ENCODE peak calls at places on chromosome 18, in seven cellular contexts. F, S, Z, N, J, Y and X are unnamed samples.

GRCh38 chr18:35407871-35408481 is 30.8 kb upstream of the ZNF396 start:
- DNase-seq in Y (peak; percentile 64), J (peak; percentile 81), F (peak; percentile 13), Z (peak; percentile 76), N (peak; percentile 80), S (peak; percentile 63), X (peak; percentile 64)

GRCh38 chr18:24544141-24544498 is 83.7 kb downstream of the HRH4 start:
- DNase-seq in N (peak; percentile 5), Z (peak; percentile 36), F (no peak), Y (no peak), S (peak; percentile 19), J (peak; percentile 27), X (peak; percentile 17)

GRCh38 chr18:67589325-67589724 is 72.8 kb upstream of the DSEL start:
- DNase-seq in S (no peak), Y (no peak), J (no peak), F (no peak), N (no peak), Z (no peak), X (no peak)

GRCh38 chr18:23982154-23983071 is 32.1 kb upstream of the TTC39C start:
- DNase-seq in F (no peak), N (peak; percentile 81), Y (no peak), Z (peak; percentile 82), J (peak; percentile 63), S (peak; percentile 33), X (no peak)

GRCh38 chr18:9694952-9695495 is 13.1 kb upstream of the RAB31 start:
- DNase-seq in S (no peak), Z (no peak), N (no peak), F (no peak), J (no peak), Y (no peak), X (no peak)

GRCh38 chr18:38851526-38851925 is 1285.9 kb upstream of the CELF4 start:
- DNase-seq in J (no peak), Y (no peak), Z (no peak), S (no peak), F (no peak), N (no peak), X (no peak)

GRCh38 chr18:44411277-44411900 is 269.3 kb upstream of the SETBP1 start:
- DNase-seq in S (no peak), Y (no peak), F (no peak), Z (peak; percentile 38), J (no peak), N (no peak), X (no peak)

GRCh38 chr18:80247403-80247916 is at the start of gene PARD6G:
- DNase-seq in N (peak; percentile 56), Y (peak; percentile 77), F (peak; percentile 52), S (peak; percentile 45), J (peak; percentile 71), Z (peak; percentile 47), X (peak; percentile 97)

GRCh38 chr18:59426855-59427254 is 67.8 kb upstream of the LMAN1 start:
- DNase-seq in J (no peak), F (no peak), S (no peak), Z (no peak), N (no peak), Y (no peak), X (no peak)

GRCh38 chr18:25661836-25662235 is 309.9 kb upstream of the ZNF521 start:
- DNase-seq in J (peak; percentile 61), F (no peak), N (no peak), S (no peak), Z (no peak), Y (no peak), X (no peak)

GRCh38 chr18:62807406-62807805 is 92.1 kb downstream of the PHLPP1 start:
- DNase-seq in Z (no peak), F (no peak), Y (no peak), J (peak; percentile 36), S (no peak), N (no peak), X (no peak)

GRCh38 chr18:10101293-10101701 is 187.5 kb downstream of the VAPA start:
- DNase-seq in J (no peak), Y (no peak), N (peak; percentile 46), Z (peak; percentile 41), F (no peak), S (no peak), X (peak; percentile 71)

GRCh38 chr18:8329186-8329771 is 280.0 kb upstream of the RAB12 start:
- DNase-seq in S (peak; percentile 50), J (peak; percentile 69), Y (no peak), N (peak; percentile 67), Z (peak; percentile 74), F (no peak), X (no peak)

DNA sequence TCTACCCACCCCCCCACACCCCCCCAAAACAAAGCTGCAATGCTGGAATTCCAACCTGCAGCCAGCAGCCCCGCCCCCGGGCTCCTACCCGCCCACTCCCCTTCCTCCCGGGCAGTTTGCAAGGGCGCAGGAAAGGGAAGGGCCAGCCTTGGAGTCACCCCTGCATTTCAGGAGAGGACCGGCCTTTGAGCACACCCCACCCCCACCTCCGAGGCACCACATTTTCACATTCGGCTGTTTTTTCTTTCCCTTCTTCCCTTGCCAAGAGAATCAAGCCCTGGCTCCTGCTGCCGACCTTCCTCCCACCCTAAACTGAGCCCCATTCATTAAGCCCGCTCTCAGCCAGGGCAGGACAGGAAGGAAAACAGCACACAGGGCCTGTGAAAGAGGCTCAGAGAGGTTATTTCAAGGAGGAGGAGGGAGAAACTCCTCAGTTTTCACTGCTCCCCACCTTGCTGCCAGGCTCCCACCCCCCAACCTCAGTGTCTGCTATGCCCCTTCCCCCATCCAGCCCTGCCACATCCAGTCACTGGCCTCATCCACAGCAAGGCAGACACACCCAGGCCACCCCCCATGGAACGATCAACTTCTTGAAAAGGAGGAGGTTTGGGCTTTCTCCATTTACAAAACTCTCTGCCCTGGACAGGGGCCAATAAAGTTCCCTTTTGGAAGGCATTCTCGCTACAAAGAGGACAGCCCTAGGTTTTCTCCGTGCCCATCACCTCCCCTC is 11.2 kb downstream of the SMAD7 start:
- DNase-seq in Z (no peak), F (no peak), J (peak; percentile 51), S (no peak), N (peak; percentile 48), Y (no peak), X (peak; percentile 86)
- H3K4me3 ChIP-seq in Z (peak overlapping the region; percentile 3), F (no peak overlapping the region), J (peak overlapping the region; percentile 27), S (peak overlapping the region; percentile 80), N (no peak overlapping the region), Y (no peak overlapping the region), X (no peak overlapping the region)

GRCh38 chr18:33851546-33852078 is 273.6 kb downstream of the ASXL3 start:
- DNase-seq in N (no peak), Z (no peak), J (no peak), S (no peak), Y (no peak), F (no peak), X (no peak)
- H3K4me3 ChIP-seq in N (no peak overlapping the region), Z (no peak overlapping the region), J (no peak overlapping the region), S (no peak overlapping the region), Y (no peak overlapping the region), F (no peak overlapping the region), X (no peak overlapping the region)

DNA sequence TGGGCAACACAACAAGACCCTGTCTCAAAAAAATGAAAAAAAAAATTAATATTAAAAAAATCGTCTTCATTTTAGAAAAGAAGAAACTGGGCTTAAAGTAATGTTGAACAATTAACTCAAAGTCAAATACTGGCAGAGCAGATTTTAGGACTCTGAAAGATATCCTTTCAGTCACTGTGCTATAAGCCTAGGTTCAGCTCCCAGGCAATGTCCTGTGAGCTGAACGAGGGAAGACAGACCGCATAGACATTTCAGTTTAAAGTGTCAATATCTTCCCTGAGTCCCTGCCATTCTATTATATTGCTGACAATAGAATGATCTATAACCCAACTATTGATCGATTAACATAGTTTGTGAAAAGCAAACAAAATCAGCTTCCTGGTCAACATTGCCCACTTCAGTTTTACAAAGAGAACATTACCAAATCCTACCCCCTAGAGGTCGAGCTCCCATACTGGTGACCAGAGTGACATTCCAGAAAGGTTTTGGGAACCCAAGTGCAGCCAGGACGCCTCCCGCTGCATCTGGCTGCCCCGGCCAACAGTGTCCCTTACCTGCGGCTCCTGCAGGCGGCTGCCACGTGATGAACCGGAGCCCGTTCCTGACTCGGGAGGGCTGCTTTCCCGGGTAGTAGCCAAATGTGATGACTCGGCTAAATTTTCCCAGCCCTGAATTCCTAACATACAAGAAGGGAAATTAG is 639 bp downstream of the MRO start:
- DNase-seq in F (no peak), Z (peak; percentile 11), S (peak; percentile 19), Y (peak; percentile 30), J (peak; percentile 7), N (peak; percentile 13), X (peak; percentile 82)
- H3K4me3 ChIP-seq in F (peak overlapping the region; percentile 27), Z (peak overlapping the region; percentile 2), S (peak overlapping the region; percentile 47), Y (no peak overlapping the region), J (peak overlapping the region; percentile 29), N (peak overlapping the region; percentile 34), X (peak overlapping the region; percentile 22)

GRCh38 chr18:22197668-22198067 is 28.3 kb downstream of the GATA6 start:
- DNase-seq in J (no peak), N (no peak), S (no peak), F (no peak), Y (no peak), Z (no peak), X (no peak)
- H3K4me3 ChIP-seq in J (no peak overlapping the region), N (no peak overlapping the region), S (no peak overlapping the region), F (no peak overlapping the region), Y (no peak overlapping the region), Z (no peak overlapping the region), X (no peak overlapping the region)